ENCODE peak calls at places on chromosome 4, in four cellular contexts. M is gastrocnemius medialis, L is GM12878, P is left ventricle myocardium inferior. D is an unnamed sample.

GRCh38 chr4:118682928-118683327 is 2.3 kb upstream of the METTL14 start:
- DNase-seq in P (no peak), L (no peak), M (no peak), D (no peak)

GRCh38 chr4:123452585-123452984 is 56.0 kb downstream of the SPRY1 start:
- DNase-seq in L (no peak), M (peak), P (no peak), D (no peak)

GRCh38 chr4:147924604-147925412 is 192.9 kb downstream of the ARHGAP10 start:
- DNase-seq in P (no peak), L (no peak), M (no peak), D (no peak)

GRCh38 chr4:55851885-55852284 is 1.6 kb upstream of the EXOC1 start:
- DNase-seq in P (no peak), M (no peak), L (no peak), D (no peak)

GRCh38 chr4:186725422-186726149 is 1.9 kb upstream of the FAT1 start:
- DNase-seq in P (peak), L (no peak), M (no peak), D (no peak)

GRCh38 chr4:26281876-26282275 is 38.9 kb upstream of the RBPJ start:
- DNase-seq in L (no peak), P (no peak), M (no peak), D (no peak)

GRCh38 chr4:108118505-108118904 is 50.2 kb downstream of the LEF1 start:
- DNase-seq in M (no peak), L (peak), P (no peak), D (peak)

GRCh38 chr4:24519649-24520048 is 64.7 kb downstream of the DHX15 start:
- DNase-seq in M (no peak), P (no peak), L (no peak), D (no peak)

GRCh38 chr4:40621592-40622512 is 7.8 kb downstream of the RBM47 start:
- DNase-seq in M (peak), L (peak), P (peak), D (peak)

GRCh38 chr4:12724520-12724919 is 759.6 kb downstream of the RAB28 start:
- DNase-seq in P (no peak), L (no peak), M (no peak), D (no peak)

GRCh38 chr4:76232681-76233080 is 18.8 kb upstream of the FAM47E start:
- DNase-seq in M (no peak), P (no peak), L (no peak), D (no peak)

GRCh38 chr4:43089730-43090129 is 197.2 kb downstream of the GRXCR1 start:
- DNase-seq in P (no peak), L (no peak), M (no peak), D (no peak)

GRCh38 chr4:129014566-129015509 is 78.5 kb downstream of the SCLT1 start:
- DNase-seq in P (no peak), M (no peak), L (no peak), D (no peak)

GRCh38 chr4:54661156-54661555 is 3.4 kb downstream of the KIT start:
- DNase-seq in M (no peak), L (no peak), P (no peak), D (no peak)

GRCh38 chr4:188986271-188986689 is 847.0 kb downstream of the TRIML1 start:
- DNase-seq in L (no peak), M (no peak), P (no peak), D (no peak)

GRCh38 chr4:152454398-152455011 is 81.4 kb downstream of the FBXW7 start:
- DNase-seq in M (no peak), P (no peak), L (no peak), D (no peak)

GRCh38 chr4:6225469-6225868 is 25.1 kb upstream of the JAKMIP1 start:
- DNase-seq in M (no peak), P (no peak), L (no peak), D (no peak)

GRCh38 chr4:13528823-13529129 is 15.5 kb downstream of the NKX3-2 start:
- DNase-seq in L (no peak), M (no peak), P (no peak), D (no peak)

GRCh38 chr4:11489449-11490083 is 60.9 kb upstream of the HS3ST1 start:
- DNase-seq in P (no peak), L (no peak), M (no peak), D (no peak)

GRCh38 chr4:14906805-14907204 is 95.5 kb upstream of the CPEB2 start:
- DNase-seq in P (no peak), L (no peak), M (no peak), D (no peak)

GRCh38 chr4:98627883-98628282 is 30.5 kb downstream of the TSPAN5 start:
- DNase-seq in L (no peak), M (no peak), P (no peak), D (no peak)

GRCh38 chr4:112038861-112039260 is 106.4 kb upstream of the FAM241A start:
- DNase-seq in L (no peak), P (no peak), M (no peak), D (no peak)

GRCh38 chr4:98571161-98571786 is 87.1 kb downstream of the TSPAN5 start:
- DNase-seq in L (no peak), P (no peak), M (no peak), D (no peak)

GRCh38 chr4:183435803-183436202 is 8.6 kb upstream of the CDKN2AIP start:
- DNase-seq in M (no peak), P (no peak), L (no peak), D (no peak)

GRCh38 chr4:2125831-2126230 is 66.7 kb downstream of the NAT8L start:
- DNase-seq in L (no peak), P (no peak), M (no peak), D (no peak)

GRCh38 chr4:147830987-147831386 is 99.1 kb downstream of the ARHGAP10 start:
- DNase-seq in L (no peak), P (no peak), M (peak), D (no peak)

GRCh38 chr4:153834901-153835300 is 46.0 kb upstream of the SFRP2 start:
- DNase-seq in L (no peak), M (no peak), P (no peak), D (no peak)

GRCh38 chr4:133190098-133190497 is 41.0 kb downstream of the PCDH10 start:
- DNase-seq in P (no peak), L (no peak), M (no peak), D (no peak)

GRCh38 chr4:69999420-69999819 is 3.7 kb downstream of the STATH start:
- DNase-seq in M (no peak), P (no peak), L (no peak), D (no peak)

GRCh38 chr4:123599061-123599919 is 202.7 kb downstream of the SPRY1 start:
- DNase-seq in L (no peak), P (no peak), M (no peak), D (no peak)

GRCh38 chr4:126267689-126268088 is 952.9 kb downstream of the FAT4 start:
- DNase-seq in M (no peak), L (no peak), P (no peak), D (no peak)

GRCh38 chr4:105483840-105484239 is 10.0 kb upstream of the PPA2 start:
- DNase-seq in M (no peak), P (no peak), L (no peak), D (no peak)

GRCh38 chr4:163048447-163048846 is 118.2 kb downstream of the NAF1 start:
- DNase-seq in P (no peak), L (no peak), M (no peak), D (no peak)

GRCh38 chr4:7393491-7394183 is 41.1 kb downstream of the PSAPL1 start:
- DNase-seq in P (no peak), L (no peak), M (no peak), D (no peak)

GRCh38 chr4:147862043-147862692 is 130.3 kb downstream of the ARHGAP10 start:
- DNase-seq in M (no peak), L (no peak), P (no peak), D (peak)

GRCh38 chr4:25703731-25704388 is 48.2 kb downstream of the SLC34A2 start:
- DNase-seq in P (no peak), L (no peak), M (no peak), D (no peak)

GRCh38 chr4:91961504-91961903 is 342.3 kb upstream of the GRID2 start:
- DNase-seq in L (no peak), M (no peak), P (no peak), D (no peak)

GRCh38 chr4:61152433-61152832 is 47.7 kb upstream of the ADGRL3 start:
- DNase-seq in M (no peak), P (no peak), L (no peak), D (no peak)

GRCh38 chr4:52873861-52874343 is 11.8 kb downstream of the RASL11B start:
- DNase-seq in L (no peak), P (no peak), M (no peak), D (no peak)

GRCh38 chr4:130031858-130032257 is 935.9 kb downstream of the C4orf33 start:
- DNase-seq in M (no peak), P (no peak), L (no peak), D (no peak)

GRCh38 chr4:130029442-130029841 is 933.5 kb downstream of the C4orf33 start:
- DNase-seq in P (no peak), L (no peak), M (no peak), D (no peak)

GRCh38 chr4:130035391-130035790 is 939.4 kb downstream of the C4orf33 start:
- DNase-seq in M (no peak), P (no peak), L (no peak), D (no peak)
- TF ChIP-seq CTCF in M (no peak), P (no peak), L (no peak), D (no peak)

DNA sequence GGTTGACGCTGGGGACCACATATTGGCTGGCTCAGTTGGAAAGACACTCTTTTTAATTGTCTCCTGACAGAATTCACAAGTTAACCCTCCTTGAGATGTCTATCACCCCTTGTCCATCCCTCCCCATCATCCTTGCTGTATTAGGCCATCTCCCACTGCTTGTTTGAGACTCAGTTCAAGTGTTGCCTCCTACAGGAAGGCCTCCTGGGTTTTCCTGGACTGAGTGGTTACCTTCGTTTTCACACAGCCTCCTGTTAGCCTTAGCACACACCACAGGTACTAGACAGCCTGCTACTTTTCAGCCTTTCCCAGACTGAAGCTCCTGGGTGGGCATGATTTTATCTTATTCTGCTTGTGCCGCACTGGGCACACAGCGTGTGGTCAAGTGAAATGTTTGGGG is 145.3 kb upstream of the STX18 start:
- DNase-seq in P (no peak), M (no peak), L (no peak), D (no peak)
- H3K4me3 ChIP-seq in P (no peak), M (no peak), L (no peak), D (no peak)

GRCh38 chr4:37434469-37434868 is 189.9 kb downstream of the NWD2 start:
- DNase-seq in L (no peak), M (no peak), P (no peak), D (no peak)
- TF ChIP-seq CTCF in L (no peak), M (no peak), P (no peak), D (no peak)

GRCh38 chr4:8439168-8439567 is 1.4 kb downstream of the ACOX3 start:
- DNase-seq in P (no peak), L (no peak), M (no peak), D (no peak)
- H3K4me3 ChIP-seq in P (peak), L (peak), M (no peak), D (peak)

GRCh38 chr4:157287445-157287844 is 66.9 kb downstream of the GRIA2 start:
- DNase-seq in M (no peak), L (no peak), P (no peak), D (no peak)

GRCh38 chr4:157290622-157291021 is 70.1 kb downstream of the GRIA2 start:
- DNase-seq in L (no peak), M (no peak), P (no peak), D (no peak)

GRCh38 chr4:157294575-157294974 is 74.0 kb downstream of the GRIA2 start:
- DNase-seq in P (no peak), M (no peak), L (no peak), D (no peak)

GRCh38 chr4:157291071-157291470 is 70.5 kb downstream of the GRIA2 start:
- DNase-seq in L (no peak), M (no peak), P (no peak), D (no peak)
- TF ChIP-seq CTCF in L (no peak), M (no peak), P (no peak), D (no peak)

GRCh38 chr4:174256277-174256713 is 27.2 kb downstream of the FBXO8 start:
- DNase-seq in P (no peak), M (no peak), L (no peak), D (no peak)

GRCh38 chr4:174263445-174263736 is 20.1 kb downstream of the FBXO8 start:
- DNase-seq in P (no peak), L (no peak), M (no peak), D (no peak)

GRCh38 chr4:174262624-174263444 is 20.6 kb downstream of the FBXO8 start:
- DNase-seq in L (no peak), P (no peak), M (no peak), D (no peak)

GRCh38 chr4:174259580-174259979 is 23.9 kb downstream of the FBXO8 start:
- DNase-seq in L (no peak), P (no peak), M (no peak), D (no peak)

GRCh38 chr4:174260099-174260498 is 23.4 kb downstream of the FBXO8 start:
- DNase-seq in L (no peak), P (no peak), M (no peak), D (no peak)
- H3K4me3 ChIP-seq in L (no peak), P (no peak), M (no peak), D (no peak)

DNA sequence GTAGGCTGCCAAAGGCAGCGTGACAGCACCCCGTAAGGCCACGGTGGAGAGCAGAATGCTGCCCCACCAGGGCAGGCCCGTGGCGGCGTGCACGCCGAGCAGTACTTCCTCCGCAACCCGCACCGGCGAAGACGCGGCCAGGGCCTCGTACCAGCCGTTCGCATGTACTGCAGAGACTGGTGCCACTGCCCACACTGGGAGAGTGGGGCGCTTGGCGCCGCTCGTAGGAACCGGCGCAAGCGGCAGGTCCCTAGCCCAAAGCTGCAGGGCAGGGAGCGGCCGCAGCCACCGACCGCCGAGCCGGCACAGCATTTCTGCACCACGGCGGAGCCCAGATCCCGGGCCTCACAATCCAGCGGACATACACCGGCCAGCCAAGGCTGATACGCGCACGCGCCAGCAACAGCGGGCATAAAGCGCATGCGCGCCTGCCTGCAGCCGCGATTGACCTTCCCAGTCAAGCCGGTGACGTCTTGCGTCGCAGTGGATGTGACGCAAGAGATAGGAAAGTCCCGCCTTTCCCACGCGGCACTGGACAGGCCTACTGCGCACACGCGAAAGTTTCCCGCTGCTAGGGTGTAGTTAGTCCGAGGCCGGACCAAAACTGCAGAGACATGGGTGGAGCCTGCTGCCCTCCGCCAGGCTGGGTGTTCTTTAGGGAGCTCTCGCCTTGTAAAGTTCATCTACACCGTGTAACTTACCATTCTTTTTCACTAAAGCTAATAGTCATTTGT is at the start of gene COX18:
- DNase-seq in M (peak), P (peak), L (peak), D (peak)
- TF ChIP-seq CTCF in M (no peak), P (no peak), L (no peak), D (peak)

DNA sequence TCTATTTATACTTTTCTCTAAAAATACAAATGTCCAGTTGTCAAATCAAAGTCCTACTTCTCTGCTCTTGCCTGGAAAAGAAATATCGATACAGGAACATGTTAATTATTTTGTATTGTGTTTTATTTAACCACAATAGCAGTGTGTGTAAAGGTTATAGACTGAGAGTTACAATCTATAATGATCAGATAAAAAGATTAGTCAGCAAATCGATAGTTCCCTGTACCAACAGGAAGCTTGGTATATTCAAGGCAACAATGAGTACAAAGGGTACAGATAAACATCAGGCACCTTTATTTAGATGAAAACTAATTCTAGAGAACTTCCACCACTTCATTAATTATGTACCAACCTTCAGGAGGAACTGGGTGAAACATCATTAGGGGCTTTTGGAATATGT is 469.5 kb downstream of the GBA3 start:
- DNase-seq in L (no peak), M (no peak), P (no peak), D (no peak)
- H3K4me3 ChIP-seq in L (no peak), M (no peak), P (no peak), D (no peak)

DNA sequence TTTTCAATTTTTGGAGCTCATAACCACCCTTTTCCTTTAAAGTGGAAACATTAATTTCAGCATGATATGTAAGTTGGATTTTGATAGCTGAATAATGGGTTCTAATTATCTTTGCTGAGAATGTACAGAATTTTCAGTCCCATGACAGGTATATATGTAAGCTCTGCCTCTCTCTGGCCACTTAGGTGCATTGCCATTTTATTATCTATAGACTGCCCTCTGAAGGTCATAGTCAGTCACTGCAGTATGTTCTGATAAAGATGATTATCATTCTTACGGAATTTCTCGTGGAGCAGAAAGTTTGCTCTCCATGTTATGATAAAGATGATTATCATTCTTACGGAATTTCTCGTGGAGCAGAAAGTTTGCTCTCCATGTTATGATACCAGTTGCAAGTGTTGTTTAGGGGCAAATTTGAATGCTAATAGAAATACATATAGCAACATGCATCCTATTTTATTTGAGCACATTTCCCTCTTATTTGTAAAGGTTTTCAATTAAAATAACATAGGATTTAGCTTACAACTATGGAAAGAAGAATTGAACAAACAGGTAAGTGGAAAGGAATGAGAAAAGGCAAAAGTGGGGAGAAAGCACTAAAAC is 10.4 kb downstream of the AFP start:
- DNase-seq in M (no peak), P (no peak), L (no peak), D (no peak)
- TF ChIP-seq CTCF in M (no peak), P (peak), L (peak), D (peak)

GRCh38 chr4:81165853-81166430 is 49.1 kb downstream of the PRKG2 start:
- DNase-seq in L (no peak), P (no peak), M (no peak), D (no peak)
- H3K4me3 ChIP-seq in L (no peak), P (no peak), M (no peak), D (no peak)

D was measured in GM06990.